ENCODE peak calls at places on chromosomes 16 and 17, in nine cellular contexts. R, O, T, S, G, D, I, W and U are unnamed samples.

GRCh38 chr17:78255953-78256704 is 24.7 kb downstream of the TMEM235 start:
- DNase-seq in R (no peak), O (no peak), T (no peak), S (no peak), G (no peak), D (no peak), I (no peak), W (no peak), U (no peak)

GRCh38 chr16:71709231-71709781 is 15.2 kb downstream of the PHLPP2 start:
- DNase-seq in R (no peak), O (no peak), T (no peak), S (no peak), G (peak; percentile 37), D (peak; percentile 54), I (peak; percentile 29), W (peak; percentile 58), U (no peak)

GRCh38 chr17:79612468-79613194 is 1.8 kb upstream of the RBFOX3 start:
- DNase-seq in R (peak; percentile 11), O (peak; percentile 50), T (peak; percentile 94), S (no peak), G (no peak), D (peak; percentile 20), I (peak; percentile 26), W (peak; percentile 45), U (peak; percentile 7)

GRCh38 chr16:53053967-53054669 is 673 bp upstream of the CHD9 start:
- DNase-seq in R (no peak), O (peak; percentile 57), T (no peak), S (no peak), G (no peak), D (no peak), I (peak; percentile 46), W (no peak), U (no peak)

GRCh38 chr16:13453325-13453724 is 466.6 kb upstream of the ERCC4 start:
- DNase-seq in R (no peak), O (peak; percentile 35), T (no peak), S (no peak), G (no peak), D (no peak), I (peak; percentile 1), W (no peak), U (no peak)

GRCh38 chr16:48433849-48434530 is 48.8 kb upstream of the SIAH1 start:
- DNase-seq in R (no peak), O (no peak), T (no peak), S (no peak), G (no peak), D (no peak), I (no peak), W (no peak), U (no peak)

GRCh38 chr16:67406628-67407027 is 9.6 kb downstream of the ZDHHC1 start:
- DNase-seq in R (no peak), O (no peak), T (no peak), S (no peak), G (no peak), D (no peak), I (peak; percentile 71), W (peak; percentile 85), U (no peak)

GRCh38 chr17:78718575-78719209 is 63.4 kb downstream of the CYTH1 start:
- DNase-seq in R (no peak), O (no peak), T (no peak), S (no peak), G (no peak), D (peak; percentile 25), I (no peak), W (no peak), U (no peak)

GRCh38 chr16:58194790-58195189 is 3.1 kb downstream of the CSNK2A2 start:
- DNase-seq in R (no peak), O (no peak), T (no peak), S (no peak), G (no peak), D (no peak), I (no peak), W (no peak), U (no peak)

GRCh38 chr17:80364091-80364691 is 50.8 kb upstream of the ENDOV start:
- DNase-seq in R (no peak), O (peak; percentile 2), T (peak; percentile 37), S (no peak), G (no peak), D (no peak), I (no peak), W (no peak), U (no peak)

GRCh38 chr17:44105483-44105882 is 18.0 kb downstream of the HDAC5 start:
- DNase-seq in R (no peak), O (peak; percentile 59), T (no peak), S (no peak), G (no peak), D (no peak), I (no peak), W (no peak), U (no peak)

GRCh38 chr17:42517516-42517915 is 18.5 kb upstream of the NAGLU start:
- DNase-seq in R (peak; percentile 81), O (peak; percentile 11), T (peak; percentile 100), S (peak; percentile 71), G (no peak), D (peak; percentile 90), I (peak; percentile 96), W (peak; percentile 95), U (peak; percentile 85)

GRCh38 chr17:76805319-76805718 is 62.9 kb upstream of the MGAT5B start:
- DNase-seq in R (no peak), O (no peak), T (no peak), S (no peak), G (no peak), D (no peak), I (peak; percentile 25), W (peak; percentile 59), U (no peak)

GRCh38 chr17:7852919-7853692 is 1.8 kb upstream of the TMEM88 start:
- DNase-seq in R (no peak), O (no peak), T (no peak), S (no peak), G (no peak), D (no peak), I (no peak), W (no peak), U (no peak)

GRCh38 chr17:64572682-64573154 is 65.9 kb downstream of the CEP95 start:
- DNase-seq in R (no peak), O (no peak), T (no peak), S (no peak), G (no peak), D (no peak), I (peak; percentile 78), W (peak; percentile 78), U (no peak)

GRCh38 chr16:81198635-81199034 is 39.9 kb upstream of the BCO1 start:
- DNase-seq in R (no peak), O (no peak), T (no peak), S (no peak), G (no peak), D (no peak), I (peak; percentile 10), W (peak; percentile 23), U (no peak)

GRCh38 chr17:80119271-80119791 is 17.9 kb downstream of the GAA start:
- DNase-seq in R (no peak), O (no peak), T (no peak), S (no peak), G (no peak), D (no peak), I (no peak), W (no peak), U (no peak)

GRCh38 chr17:79657861-79658810 is 47.3 kb upstream of the RBFOX3 start:
- DNase-seq in R (no peak), O (no peak), T (no peak), S (no peak), G (no peak), D (no peak), I (no peak), W (no peak), U (no peak)

GRCh38 chr17:75319818-75320691 is 30.8 kb upstream of the SLC25A19 start:
- DNase-seq in R (no peak), O (no peak), T (no peak), S (no peak), G (no peak), D (peak; percentile 31), I (peak; percentile 30), W (peak; percentile 72), U (no peak)

GRCh38 chr16:72858611-72859493 is 189.1 kb downstream of the ZFHX3 start:
- DNase-seq in R (no peak), O (no peak), T (no peak), S (no peak), G (no peak), D (peak; percentile 76), I (peak; percentile 56), W (no peak), U (no peak)

GRCh38 chr17:11797803-11798202 is 199.5 kb downstream of the ZNF18 start:
- DNase-seq in R (no peak), O (no peak), T (peak; percentile 17), S (no peak), G (no peak), D (no peak), I (no peak), W (no peak), U (no peak)

GRCh38 chr17:38673714-38674012 is 1.1 kb downstream of the EPOP start:
- DNase-seq in R (no peak), O (no peak), T (peak; percentile 40), S (no peak), G (no peak), D (peak; percentile 12), I (no peak), W (peak; percentile 38), U (no peak)

GRCh38 chr17:32481193-32481592 is 5.6 kb upstream of the CDK5R1 start:
- DNase-seq in R (no peak), O (no peak), T (no peak), S (no peak), G (no peak), D (no peak), I (no peak), W (no peak), U (no peak)

GRCh38 chr16:12000032-12000431 is 23.5 kb downstream of the SNX29 start:
- DNase-seq in R (no peak), O (no peak), T (no peak), S (no peak), G (no peak), D (no peak), I (no peak), W (no peak), U (no peak)

GRCh38 chr17:77564278-77564920 is 394.1 kb upstream of the TNRC6C start:
- DNase-seq in R (no peak), O (no peak), T (no peak), S (no peak), G (no peak), D (no peak), I (no peak), W (no peak), U (no peak)

GRCh38 chr17:42142371-42142896 is 12.4 kb downstream of the RAB5C start:
- DNase-seq in R (no peak), O (no peak), T (no peak), S (no peak), G (no peak), D (peak; percentile 94), I (peak; percentile 35), W (peak; percentile 87), U (no peak)

GRCh38 chr17:77790143-77790829 is 168.2 kb upstream of the TNRC6C start:
- DNase-seq in R (no peak), O (no peak), T (no peak), S (no peak), G (no peak), D (peak; percentile 90), I (no peak), W (no peak), U (no peak)

GRCh38 chr17:60590075-60590474 is 9.9 kb upstream of the PPM1D start:
- DNase-seq in R (no peak), O (no peak), T (no peak), S (no peak), G (no peak), D (no peak), I (no peak), W (no peak), U (no peak)

GRCh38 chr17:72365857-72366415 is 245.1 kb downstream of the SOX9 start:
- DNase-seq in R (no peak), O (no peak), T (no peak), S (no peak), G (no peak), D (no peak), I (no peak), W (no peak), U (no peak)

GRCh38 chr16:56643080-56643778 is 4.8 kb downstream of the MT1A start:
- DNase-seq in R (peak; percentile 55), O (no peak), T (peak; percentile 80), S (peak; percentile 64), G (no peak), D (peak; percentile 85), I (peak; percentile 43), W (peak; percentile 55), U (peak; percentile 57)

GRCh38 chr16:55480228-55480655 is 1.2 kb downstream of the MMP2 start:
- DNase-seq in R (no peak), O (no peak), T (no peak), S (no peak), G (no peak), D (no peak), I (peak; percentile 95), W (peak; percentile 91), U (no peak)